ENCODE peak calls at places on chromosomes 1 and 21, in seven cellular contexts. One of them, this sample, is unnamed. For H3K27me3, the result is how much of the 10 kb centered on the place peaks cover.

GRCh38 chr21:34846601-34847112 is 177.9 kb downstream of the CLIC6 start:
- DNase-seq in SK-N-SH: no peak
- DNase-seq in Panc1: no peak
- DNase-seq in fibroblast of lung: peak
- DNase-seq in transverse colon: peak
- DNase-seq in adipocyte: peak
- DNase-seq in GM23248: peak
- DNase-seq in this sample: no peak

GRCh38 chr1:54253480-54253879 is 53.5 kb downstream of the MRPL37 start:
- DNase-seq in SK-N-SH: no peak
- DNase-seq in Panc1: no peak
- DNase-seq in fibroblast of lung: peak
- DNase-seq in transverse colon: no peak
- DNase-seq in adipocyte: peak
- DNase-seq in GM23248: peak
- DNase-seq in this sample: peak

GRCh38 chr1:1157426-1157913 is 16.2 kb upstream of the TTLL10 start:
- DNase-seq in SK-N-SH: peak
- DNase-seq in Panc1: peak
- DNase-seq in fibroblast of lung: peak
- DNase-seq in transverse colon: peak
- DNase-seq in adipocyte: peak
- DNase-seq in GM23248: peak
- DNase-seq in this sample: peak

GRCh38 chr1:240598201-240598600 is 13.8 kb downstream of the GREM2 start:
- DNase-seq in SK-N-SH: no peak
- DNase-seq in Panc1: no peak
- DNase-seq in fibroblast of lung: no peak
- DNase-seq in transverse colon: no peak
- DNase-seq in adipocyte: no peak
- DNase-seq in GM23248: peak
- DNase-seq in this sample: no peak

GRCh38 chr1:164754088-164754600 is 195.2 kb downstream of the PBX1 start:
- DNase-seq in SK-N-SH: no peak
- DNase-seq in Panc1: no peak
- DNase-seq in fibroblast of lung: peak
- DNase-seq in transverse colon: no peak
- DNase-seq in adipocyte: no peak
- DNase-seq in GM23248: peak
- DNase-seq in this sample: peak

GRCh38 chr1:91948501-91949355 is 473 bp upstream of the BRDT start:
- DNase-seq in SK-N-SH: no peak
- DNase-seq in Panc1: no peak
- DNase-seq in fibroblast of lung: no peak
- DNase-seq in transverse colon: no peak
- DNase-seq in adipocyte: no peak
- DNase-seq in GM23248: no peak
- DNase-seq in this sample: no peak

GRCh38 chr1:53266038-53266437 is 27.7 kb upstream of the MAGOH start:
- DNase-seq in SK-N-SH: no peak
- DNase-seq in Panc1: no peak
- DNase-seq in fibroblast of lung: peak
- DNase-seq in transverse colon: no peak
- DNase-seq in adipocyte: no peak
- DNase-seq in GM23248: peak
- DNase-seq in this sample: no peak

GRCh38 chr1:45351508-45351907 is 11.3 kb upstream of the MUTYH start:
- DNase-seq in SK-N-SH: no peak
- DNase-seq in Panc1: no peak
- DNase-seq in fibroblast of lung: no peak
- DNase-seq in transverse colon: no peak
- DNase-seq in adipocyte: no peak
- DNase-seq in GM23248: no peak
- DNase-seq in this sample: no peak

GRCh38 chr1:94961994-94962744 is 35.3 kb upstream of the CNN3 start:
- DNase-seq in SK-N-SH: no peak
- DNase-seq in Panc1: no peak
- DNase-seq in fibroblast of lung: no peak
- DNase-seq in transverse colon: no peak
- DNase-seq in adipocyte: peak
- DNase-seq in GM23248: peak
- DNase-seq in this sample: no peak
- H3K4me3 ChIP-seq in SK-N-SH: no peak
- H3K4me3 ChIP-seq in Panc1: no peak
- H3K4me3 ChIP-seq in fibroblast of lung: peak
- H3K4me3 ChIP-seq in transverse colon: no peak
- H3K4me3 ChIP-seq in adipocyte: peak
- H3K4me3 ChIP-seq in GM23248: peak
- H3K4me3 ChIP-seq in this sample: peak

GRCh38 chr1:246166841-246167240 is 340.2 kb downstream of the SMYD3 start:
- DNase-seq in SK-N-SH: no peak
- DNase-seq in Panc1: no peak
- DNase-seq in fibroblast of lung: no peak
- DNase-seq in transverse colon: no peak
- DNase-seq in adipocyte: no peak
- DNase-seq in GM23248: no peak
- DNase-seq in this sample: no peak
- H3K27me3 ChIP-seq in SK-N-SH: under half
- H3K27me3 ChIP-seq in Panc1: under half
- H3K27me3 ChIP-seq in fibroblast of lung: under half
- H3K27me3 ChIP-seq in transverse colon: under half
- H3K27me3 ChIP-seq in adipocyte: under half
- H3K27me3 ChIP-seq in GM23248: under half
- H3K27me3 ChIP-seq in this sample: under half

GRCh38 chr1:233114159-233114558 is 163.7 kb downstream of the NTPCR start:
- DNase-seq in SK-N-SH: no peak
- DNase-seq in Panc1: no peak
- DNase-seq in fibroblast of lung: peak
- DNase-seq in transverse colon: no peak
- DNase-seq in adipocyte: no peak
- DNase-seq in GM23248: peak
- DNase-seq in this sample: no peak
- H3K4me3 ChIP-seq in SK-N-SH: no peak
- H3K4me3 ChIP-seq in Panc1: no peak
- H3K4me3 ChIP-seq in fibroblast of lung: no peak
- H3K4me3 ChIP-seq in transverse colon: no peak
- H3K4me3 ChIP-seq in adipocyte: peak
- H3K4me3 ChIP-seq in GM23248: peak
- H3K4me3 ChIP-seq in this sample: no peak

GRCh38 chr1:207944571-207944970 is 33.6 kb upstream of the CD34 start:
- DNase-seq in SK-N-SH: no peak
- DNase-seq in Panc1: no peak
- DNase-seq in fibroblast of lung: no peak
- DNase-seq in transverse colon: no peak
- DNase-seq in adipocyte: no peak
- DNase-seq in GM23248: peak
- DNase-seq in this sample: no peak
- H3K27me3 ChIP-seq in SK-N-SH: under half
- H3K27me3 ChIP-seq in Panc1: under half
- H3K27me3 ChIP-seq in fibroblast of lung: under half
- H3K27me3 ChIP-seq in transverse colon: under half
- H3K27me3 ChIP-seq in adipocyte: under half
- H3K27me3 ChIP-seq in GM23248: under half
- H3K27me3 ChIP-seq in this sample: under half

DNA sequence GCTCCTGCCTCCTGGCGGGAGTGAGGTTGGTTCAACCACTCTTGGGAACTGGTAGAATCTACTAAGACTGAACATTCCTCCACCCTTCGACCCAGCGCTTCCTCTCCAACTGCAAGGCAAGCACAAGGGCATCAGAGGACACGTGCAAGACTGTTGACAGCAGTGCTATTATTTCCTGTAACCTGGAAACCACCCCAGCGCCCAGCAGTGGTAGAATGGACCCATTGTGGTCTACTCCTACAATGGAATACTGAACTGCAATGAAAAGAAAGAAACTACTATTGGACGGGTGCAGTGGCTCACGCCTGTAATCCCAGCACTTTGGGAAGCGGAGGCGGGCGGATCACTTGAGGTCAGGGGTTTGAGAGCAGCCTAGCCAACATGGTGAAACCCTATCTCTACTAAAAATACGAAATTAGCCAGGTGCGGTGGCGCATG is 33.0 kb upstream of the TARDBP start:
- DNase-seq in SK-N-SH: no peak
- DNase-seq in Panc1: no peak
- DNase-seq in fibroblast of lung: no peak
- DNase-seq in transverse colon: peak
- DNase-seq in adipocyte: peak
- DNase-seq in GM23248: peak
- DNase-seq in this sample: no peak
- H3K4me3 ChIP-seq in SK-N-SH: no peak
- H3K4me3 ChIP-seq in Panc1: no peak
- H3K4me3 ChIP-seq in fibroblast of lung: no peak
- H3K4me3 ChIP-seq in transverse colon: no peak
- H3K4me3 ChIP-seq in adipocyte: peak
- H3K4me3 ChIP-seq in GM23248: peak
- H3K4me3 ChIP-seq in this sample: no peak

GRCh38 chr1:229938571-229938970 is 128.5 kb upstream of the GALNT2 start:
- DNase-seq in SK-N-SH: no peak
- DNase-seq in Panc1: no peak
- DNase-seq in fibroblast of lung: no peak
- DNase-seq in transverse colon: no peak
- DNase-seq in adipocyte: no peak
- DNase-seq in GM23248: no peak
- DNase-seq in this sample: no peak
- H3K27me3 ChIP-seq in SK-N-SH: under half
- H3K27me3 ChIP-seq in Panc1: under half
- H3K27me3 ChIP-seq in fibroblast of lung: under half
- H3K27me3 ChIP-seq in transverse colon: under half
- H3K27me3 ChIP-seq in adipocyte: under half
- H3K27me3 ChIP-seq in GM23248: under half
- H3K27me3 ChIP-seq in this sample: under half

GRCh38 chr1:20610950-20611349 is 22.1 kb downstream of the CDA start:
- DNase-seq in SK-N-SH: no peak
- DNase-seq in Panc1: no peak
- DNase-seq in fibroblast of lung: no peak
- DNase-seq in transverse colon: no peak
- DNase-seq in adipocyte: no peak
- DNase-seq in GM23248: no peak
- DNase-seq in this sample: no peak
- H3K4me3 ChIP-seq in SK-N-SH: no peak
- H3K4me3 ChIP-seq in Panc1: no peak
- H3K4me3 ChIP-seq in fibroblast of lung: no peak
- H3K4me3 ChIP-seq in transverse colon: no peak
- H3K4me3 ChIP-seq in adipocyte: no peak
- H3K4me3 ChIP-seq in GM23248: no peak
- H3K4me3 ChIP-seq in this sample: no peak

GRCh38 chr1:3091334-3091733 is 22.3 kb downstream of the PRDM16 start:
- DNase-seq in SK-N-SH: no peak
- DNase-seq in Panc1: no peak
- DNase-seq in fibroblast of lung: no peak
- DNase-seq in transverse colon: no peak
- DNase-seq in adipocyte: no peak
- DNase-seq in GM23248: no peak
- DNase-seq in this sample: no peak
- H3K27me3 ChIP-seq in SK-N-SH: under half
- H3K27me3 ChIP-seq in Panc1: under half
- H3K27me3 ChIP-seq in fibroblast of lung: under half
- H3K27me3 ChIP-seq in transverse colon: under half
- H3K27me3 ChIP-seq in adipocyte: under half
- H3K27me3 ChIP-seq in GM23248: under half
- H3K27me3 ChIP-seq in this sample: under half

GRCh38 chr1:244280859-244281258 is 170.8 kb downstream of the ADSS2 start:
- DNase-seq in SK-N-SH: no peak
- DNase-seq in Panc1: no peak
- DNase-seq in fibroblast of lung: peak
- DNase-seq in transverse colon: no peak
- DNase-seq in adipocyte: peak
- DNase-seq in GM23248: peak
- DNase-seq in this sample: no peak
- H3K4me3 ChIP-seq in SK-N-SH: no peak
- H3K4me3 ChIP-seq in Panc1: no peak
- H3K4me3 ChIP-seq in fibroblast of lung: no peak
- H3K4me3 ChIP-seq in transverse colon: no peak
- H3K4me3 ChIP-seq in adipocyte: no peak
- H3K4me3 ChIP-seq in GM23248: no peak
- H3K4me3 ChIP-seq in this sample: no peak